ENCODE peak calls at places on chromosomes 5 and 9, in five cellular contexts. X is NCI-H446, O is T follicular helper cell, F is T-helper 9 cell, R is heart left ventricle. U is an unnamed sample.

GRCh38 chr5:74394924-74395880 is 245.3 kb downstream of the ENC1 start:
- DNase-seq in X (no peak), R (no peak), F (no peak), O (no peak), U (peak)

GRCh38 chr9:112753725-112754124 is 3.2 kb downstream of the SNX30 start:
- DNase-seq in F (no peak), O (no peak), X (no peak), R (no peak), U (peak)

GRCh38 chr5:152511531-152512132 is 106.6 kb upstream of the NMUR2 start:
- DNase-seq in R (no peak), O (no peak), X (no peak), F (no peak), U (no peak)

GRCh38 chr9:4985376-4986266 is 549 bp downstream of the JAK2 start:
- DNase-seq in F (peak), X (peak), O (no peak), R (peak), U (no peak)

GRCh38 chr9:104875320-104875719 is 52.6 kb downstream of the ABCA1 start:
- DNase-seq in F (no peak), O (no peak), X (no peak), R (no peak), U (no peak)

GRCh38 chr5:108642170-108642906 is 105.4 kb upstream of the FER start:
- DNase-seq in O (peak), X (peak), F (peak), R (peak), U (peak)

GRCh38 chr5:761206-761771 is 23.2 kb downstream of the ZDHHC11B start:
- DNase-seq in X (no peak), F (no peak), R (peak), O (no peak), U (no peak)

GRCh38 chr9:21519855-21520434 is 37.8 kb upstream of the IFNE start:
- DNase-seq in R (no peak), F (no peak), O (no peak), X (no peak), U (no peak)

GRCh38 chr9:111386386-111386785 is 56.4 kb upstream of the OR2K2 start:
- DNase-seq in X (no peak), F (no peak), O (no peak), R (no peak), U (no peak)

GRCh38 chr5:171307843-171308452 is 1.1 kb upstream of the TLX3 start:
- DNase-seq in R (no peak), X (no peak), O (no peak), F (no peak), U (no peak)

GRCh38 chr9:87088621-87089020 is 141.3 kb upstream of the GAS1 start:
- DNase-seq in F (no peak), O (no peak), X (no peak), R (no peak), U (no peak)